ENCODE peak calls at places on chromosomes 7 and 10, in seven cellular contexts. M is neural progenitor cell, V is breast epithelium, Y is right atrium auricular region, D is psoas muscle, W is hepatocyte, E is OCI-LY7. Q is an unnamed sample.

GRCh38 chr7:128781126-128781525 is 5.5 kb upstream of the OPN1SW start:
- DNase-seq in W (no peak), M (no peak), V (no peak), Y (no peak), E (no peak), D (peak; percentile 64), Q (no peak)

GRCh38 chr10:50469288-50469687 is 154.5 kb downstream of the SGMS1 start:
- DNase-seq in Y (no peak), M (no peak), E (no peak), V (no peak), D (no peak), W (no peak), Q (no peak)

GRCh38 chr10:122034149-122034756 is 45.3 kb downstream of the TACC2 start:
- DNase-seq in M (no peak), V (no peak), D (no peak), W (peak; percentile 53), Y (no peak), E (no peak), Q (no peak)

GRCh38 chr7:151503902-151504714 is 15.6 kb downstream of the RHEB start:
- DNase-seq in E (no peak), D (peak; percentile 32), M (no peak), V (no peak), Y (peak; percentile 69), W (peak; percentile 44), Q (peak; percentile 68)

GRCh38 chr10:43701295-43701694 is 52.6 kb upstream of the ZNF32 start:
- DNase-seq in V (no peak), M (no peak), D (no peak), W (no peak), Y (peak; percentile 34), E (no peak), Q (no peak)

GRCh38 chr10:99292159-99292558 is 37.0 kb upstream of the CNNM1 start:
- DNase-seq in Y (no peak), V (no peak), W (peak; percentile 36), E (no peak), M (no peak), D (no peak), Q (no peak)

GRCh38 chr7:122886357-122887081 is at the start of gene CADPS2:
- DNase-seq in W (peak; percentile 94), Y (peak; percentile 86), M (peak; percentile 92), E (no peak), D (peak; percentile 82), V (peak; percentile 87), Q (peak; percentile 92)

GRCh38 chr10:1662361-1663025 is 74.8 kb downstream of the ADARB2 start:
- DNase-seq in M (no peak), D (no peak), V (no peak), W (no peak), E (peak; percentile 4), Y (no peak), Q (no peak)

GRCh38 chr7:28556036-28556435 is 143.7 kb downstream of the CREB5 start:
- DNase-seq in D (no peak), W (no peak), Y (no peak), V (no peak), E (no peak), M (no peak), Q (no peak)

GRCh38 chr7:43850348-43851116 is 18.8 kb downstream of the MRPS24 start:
- DNase-seq in W (no peak), V (no peak), E (no peak), D (no peak), M (no peak), Y (no peak), Q (no peak)

GRCh38 chr7:1329261-1329660 is 96.6 kb downstream of the UNCX start:
- DNase-seq in V (no peak), W (no peak), D (peak; percentile 6), M (no peak), Y (no peak), E (no peak), Q (no peak)

GRCh38 chr10:36759111-36759805 is 366.1 kb upstream of the ANKRD30A start:
- DNase-seq in D (no peak), E (no peak), V (no peak), Y (no peak), M (no peak), W (no peak), Q (no peak)
- H3K27ac ChIP-seq in D (no peak overlapping the region), E (no peak overlapping the region), V (no peak overlapping the region), Y (no peak overlapping the region), M (no peak overlapping the region), W (no peak overlapping the region), Q (no peak overlapping the region)

GRCh38 chr10:72278668-72279393 is 5.1 kb downstream of the DDIT4 start:
- DNase-seq in Y (no peak), V (no peak), E (no peak), D (no peak), M (no peak), W (no peak), Q (no peak)
- TF ChIP-seq CTCF in Y (no peak), V (peak; percentile 8), E (peak; percentile 59), D (no peak), M (peak; percentile 15), W (no peak), Q (no peak)

GRCh38 chr10:86962136-86962980 is 4.0 kb downstream of the SNCG start:
- DNase-seq in M (no peak), E (no peak), D (no peak), Y (peak; percentile 18), V (peak; percentile 37), W (no peak), Q (no peak)
- H3K4me1 ChIP-seq in M (peaks cover 14% of the 10 kb centered on the region), E (no peaks in the 10 kb centered on the region), D (peaks cover 15% of the 10 kb centered on the region), Y (peaks cover 63% of the 10 kb centered on the region), V (peaks cover 16% of the 10 kb centered on the region), W (peaks cover 21% of the 10 kb centered on the region), Q (peaks cover 5% of the 10 kb centered on the region)

GRCh38 chr7:112292162-112292561 is 85.7 kb downstream of the ZNF277 start:
- DNase-seq in V (no peak), M (no peak), W (no peak), D (no peak), Y (no peak), E (no peak), Q (no peak)
- H3K27ac ChIP-seq in V (no peak overlapping the region), M (no peak overlapping the region), W (no peak overlapping the region), D (no peak overlapping the region), Y (no peak overlapping the region), E (no peak overlapping the region), Q (no peak overlapping the region)

DNA sequence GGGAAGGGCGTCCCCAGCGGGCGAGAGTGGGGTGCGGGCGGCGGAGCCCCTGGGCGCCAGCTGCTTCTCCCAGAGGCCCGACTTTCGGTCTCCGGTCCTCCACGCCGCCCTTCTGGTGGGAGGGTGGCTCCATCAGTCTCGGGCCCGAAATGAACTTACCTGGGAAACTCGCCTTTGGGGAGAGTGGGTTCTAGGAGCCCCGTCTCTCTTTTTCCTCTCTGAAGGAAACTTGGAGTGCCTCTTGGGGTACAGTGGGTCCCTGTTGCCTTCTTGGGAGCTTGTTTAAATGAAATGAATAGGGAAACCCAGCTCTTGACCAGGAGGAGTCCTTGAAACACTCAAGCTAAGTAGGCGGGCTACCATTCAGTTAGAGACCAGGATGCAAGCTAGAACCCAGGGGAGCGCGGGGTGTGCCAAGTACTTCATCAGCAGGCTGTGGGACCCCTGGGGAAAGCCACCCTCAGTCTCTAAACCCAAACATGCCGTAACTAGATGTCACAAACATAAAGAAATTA is 1.3 kb downstream of the SLC26A4 start:
- DNase-seq in V (no peak), Y (no peak), M (peak; percentile 10), E (no peak), D (no peak), W (no peak), Q (no peak)
- TF ChIP-seq CTCF in V (no peak), Y (no peak), M (no peak), E (no peak), D (no peak), W (peak; percentile 9), Q (no peak)

DNA sequence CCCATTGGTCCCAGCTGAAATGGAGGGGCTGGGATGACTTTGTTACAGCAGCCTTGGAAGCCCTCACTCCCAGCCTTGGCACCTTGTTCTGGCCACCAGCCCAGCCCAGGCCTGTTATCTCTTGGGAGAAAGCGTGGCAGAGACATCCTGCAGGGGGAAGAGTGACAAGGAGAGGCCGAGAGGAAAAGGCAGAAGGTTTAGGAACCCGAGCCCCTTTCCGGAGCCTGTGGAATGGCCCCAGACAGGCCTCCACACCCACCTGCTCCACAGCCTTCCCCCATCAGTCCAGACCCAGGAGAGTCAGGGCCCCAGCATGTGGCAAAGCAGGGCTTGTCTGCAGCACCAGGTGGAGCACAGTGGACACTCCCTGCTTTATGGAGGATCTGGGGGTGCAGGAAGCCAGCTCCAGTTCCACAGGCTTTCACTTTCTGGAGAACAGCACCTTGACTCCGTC is 24.1 kb upstream of the TRIM8 start:
- DNase-seq in D (peak; percentile 45), M (no peak), W (no peak), V (no peak), E (no peak), Y (no peak), Q (no peak)
- H3K4me1 ChIP-seq in D (peaks cover 64% of the 10 kb centered on the region), M (peaks cover 15% of the 10 kb centered on the region), W (peaks cover 24% of the 10 kb centered on the region), V (peaks cover 6% of the 10 kb centered on the region), E (peaks cover 12% of the 10 kb centered on the region), Y (peaks cover 79% of the 10 kb centered on the region), Q (peaks cover 3% of the 10 kb centered on the region)

GRCh38 chr7:104895851-104896236 is 118.2 kb upstream of the KMT2E start:
- DNase-seq in V (no peak), M (no peak), W (no peak), D (no peak), Y (no peak), E (no peak), Q (no peak)
- H3K27ac ChIP-seq in V (no peak overlapping the region), M (no peak overlapping the region), W (no peak overlapping the region), D (no peak overlapping the region), Y (no peak overlapping the region), E (no peak overlapping the region), Q (no peak overlapping the region)

GRCh38 chr7:73613954-73614735 is 10.2 kb downstream of the MLXIPL start:
- DNase-seq in Y (no peak), M (no peak), D (no peak), W (no peak), V (no peak), E (no peak), Q (no peak)

GRCh38 chr7:73612598-73613269 is 11.6 kb downstream of the MLXIPL start:
- DNase-seq in V (no peak), Y (no peak), W (peak; percentile 86), E (no peak), D (no peak), M (peak; percentile 40), Q (peak; percentile 57)

GRCh38 chr7:73618538-73618937 is 5.8 kb downstream of the MLXIPL start:
- DNase-seq in W (no peak), M (no peak), E (no peak), D (no peak), Y (no peak), V (no peak), Q (no peak)

GRCh38 chr7:73611017-73611555 is 13.2 kb downstream of the MLXIPL start:
- DNase-seq in V (no peak), W (no peak), Y (no peak), M (no peak), D (no peak), E (no peak), Q (no peak)

GRCh38 chr7:73615886-73616285 is 8.4 kb downstream of the MLXIPL start:
- DNase-seq in V (no peak), D (no peak), E (peak; percentile 23), W (no peak), M (peak; percentile 49), Y (no peak), Q (no peak)
- TF ChIP-seq CTCF in V (no peak), D (no peak), E (peak; percentile 29), W (no peak), M (peak; percentile 16), Y (no peak), Q (no peak)

GRCh38 chr7:37961251-37961650 is 40.8 kb downstream of the EPDR1 start:
- DNase-seq in Y (no peak), E (no peak), W (no peak), V (no peak), M (no peak), D (no peak), Q (no peak)
- H3K4me1 ChIP-seq in Y (no peaks in the 10 kb centered on the region), E (no peaks in the 10 kb centered on the region), W (no peaks in the 10 kb centered on the region), V (no peaks in the 10 kb centered on the region), M (no peaks in the 10 kb centered on the region), D (no peaks in the 10 kb centered on the region), Q (no peaks in the 10 kb centered on the region)